ENCODE peak calls at places on chromosomes 2 and 18, in nine cellular contexts. D is nephron progenitor cell, B is GM06990, C is spleen, J is heart right ventricle, G is pancreas, Z is Panc1, H is mesothelial cell of epicardium, A is cardiac muscle cell. O is an unnamed sample.

GRCh38 chr2:1864301-1864980 is 120.1 kb upstream of the PXDN start:
- DNase-seq in A (no peak), Z (no peak), B (no peak), G (peak; percentile 57), C (no peak), D (no peak), J (no peak), H (no peak), O (no peak)

GRCh38 chr2:102399499-102400141 is 23.3 kb upstream of the IL18RAP start:
- DNase-seq in B (no peak), C (no peak), H (no peak), G (no peak), Z (no peak), A (no peak), D (no peak), J (no peak), O (no peak)

GRCh38 chr2:127421116-127421800 is 3.0 kb downstream of the PROC start:
- DNase-seq in H (no peak), A (no peak), J (no peak), C (no peak), Z (no peak), B (no peak), D (no peak), G (peak; percentile 41), O (no peak)

GRCh38 chr2:116094196-116094595 is 1651.8 kb downstream of the DPP10 start:
- DNase-seq in B (no peak), J (no peak), G (peak; percentile 55), Z (no peak), D (no peak), H (no peak), A (peak; percentile 10), C (no peak), O (peak; percentile 79)

GRCh38 chr18:63040788-63041410 is 278.7 kb downstream of the BCL2 start:
- DNase-seq in A (no peak), J (no peak), H (no peak), G (no peak), D (no peak), B (peak; percentile 77), Z (no peak), C (no peak), O (no peak)

GRCh38 chr2:183284606-183285005 is 160.4 kb downstream of the NUP35 start:
- DNase-seq in C (no peak), A (no peak), B (no peak), Z (no peak), D (no peak), G (no peak), H (no peak), J (no peak), O (no peak)

GRCh38 chr2:105864262-105864661 is 119.5 kb downstream of the NCK2 start:
- DNase-seq in Z (no peak), H (no peak), C (no peak), A (no peak), D (no peak), J (no peak), G (no peak), B (no peak), O (no peak)

GRCh38 chr2:176079851-176080539 is 3.8 kb downstream of the EVX2 start:
- DNase-seq in H (peak; percentile 66), A (peak; percentile 93), B (peak; percentile 64), G (peak; percentile 66), D (peak; percentile 85), C (no peak), Z (no peak), J (peak; percentile 47), O (no peak)

DNA sequence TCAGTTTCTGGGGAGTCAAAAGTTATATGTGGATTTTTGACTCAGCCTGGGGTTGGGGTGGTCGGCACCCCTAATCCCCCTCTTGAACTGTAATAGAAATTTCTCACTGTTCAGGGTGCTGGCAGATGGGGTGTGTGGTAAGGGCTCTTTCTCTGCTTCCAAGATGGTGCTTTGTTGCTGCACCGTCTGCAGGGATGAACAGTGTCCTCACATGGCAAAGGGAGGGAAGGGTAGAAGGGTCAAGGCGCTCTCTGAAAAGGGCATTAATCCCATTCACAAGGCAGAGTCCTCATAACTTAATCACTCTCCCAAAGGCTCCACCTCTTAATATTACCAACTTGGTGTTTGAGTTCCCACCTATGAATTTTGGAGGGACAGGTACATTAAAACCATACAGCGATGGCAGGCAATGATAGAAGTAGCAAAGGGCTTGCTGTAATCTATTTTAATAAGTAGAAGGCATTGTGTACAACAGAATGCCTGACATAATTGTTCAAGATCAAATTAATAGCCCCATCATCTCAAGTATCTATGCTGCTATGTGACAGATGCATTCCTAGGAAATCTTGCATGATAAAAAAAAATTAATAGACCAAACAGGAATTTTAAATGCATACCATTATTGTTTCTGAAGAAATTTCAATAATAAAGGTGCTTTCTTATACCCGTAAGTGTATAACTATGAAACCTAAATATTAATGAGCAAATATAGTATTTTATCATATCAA is 28.1 kb downstream of the MMADHC start:
- DNase-seq in C (no peak), Z (no peak), H (no peak), J (no peak), D (no peak), B (no peak), G (no peak), A (no peak), O (no peak)
- TF ChIP-seq CTCF in C (no peak), Z (no peak), H (no peak), J (no peak), D (no peak), B (no peak), G (no peak), A (no peak), O (no peak)

GRCh38 chr2:129192841-129193253 is 786.6 kb upstream of the RAB6C start:
- DNase-seq in B (no peak), J (no peak), C (no peak), G (no peak), A (no peak), H (no peak), Z (no peak), D (no peak), O (no peak)

GRCh38 chr2:129191530-129191929 is 787.9 kb upstream of the RAB6C start:
- DNase-seq in B (no peak), H (no peak), C (no peak), J (no peak), Z (no peak), A (peak; percentile 34), D (peak; percentile 20), G (no peak), O (no peak)

GRCh38 chr2:129192117-129192516 is 787.3 kb upstream of the RAB6C start:
- DNase-seq in G (no peak), Z (no peak), J (no peak), H (no peak), A (no peak), C (no peak), B (no peak), D (no peak), O (no peak)

GRCh38 chr2:129189617-129190016 is 789.8 kb upstream of the RAB6C start:
- DNase-seq in H (no peak), D (no peak), J (no peak), B (no peak), Z (no peak), G (no peak), A (peak; percentile 11), C (no peak), O (no peak)

GRCh38 chr2:129193961-129194360 is 785.5 kb upstream of the RAB6C start:
- DNase-seq in G (no peak), H (no peak), Z (no peak), J (no peak), A (no peak), B (no peak), D (no peak), C (no peak), O (no peak)
- TF ChIP-seq CTCF in G (no peak), H (no peak), Z (peak; percentile 11), J (no peak), A (no peak), B (no peak), D (no peak), C (no peak), O (no peak)

GRCh38 chr2:233317544-233317943 is 9.9 kb downstream of the SAG start:
- DNase-seq in G (no peak), A (no peak), Z (no peak), B (no peak), D (no peak), C (no peak), J (no peak), H (no peak), O (no peak)

GRCh38 chr2:233312874-233313273 is 5.3 kb downstream of the SAG start:
- DNase-seq in G (no peak), B (no peak), D (no peak), A (no peak), J (no peak), Z (no peak), H (no peak), C (no peak), O (no peak)

GRCh38 chr2:233311241-233311926 is 3.8 kb downstream of the SAG start:
- DNase-seq in D (no peak), A (no peak), Z (no peak), C (no peak), B (no peak), G (no peak), H (no peak), J (no peak), O (peak; percentile 37)

GRCh38 chr2:233319256-233319655 is 11.6 kb downstream of the SAG start:
- DNase-seq in G (no peak), D (no peak), A (no peak), B (no peak), J (no peak), Z (no peak), C (no peak), H (no peak), O (no peak)

DNA sequence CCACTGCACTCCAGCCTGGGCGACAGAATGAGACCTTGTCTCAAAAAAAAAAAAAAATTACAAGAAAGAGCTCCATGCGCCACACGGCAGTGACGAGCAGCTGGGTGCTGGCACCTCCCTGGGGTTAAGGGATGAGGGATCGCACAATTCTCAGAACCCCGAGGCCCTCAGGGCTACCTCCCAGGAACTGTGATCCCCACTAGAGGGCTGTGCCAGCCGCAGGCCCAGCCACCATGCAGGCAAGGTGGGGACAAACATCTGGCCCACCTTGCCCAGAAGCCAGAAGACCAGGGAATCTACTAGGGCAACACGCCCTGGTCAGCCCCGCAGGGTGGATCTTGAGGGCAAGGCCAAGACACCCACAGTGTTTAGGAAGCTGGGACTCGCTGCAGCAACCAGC is 6.6 kb downstream of the SAG start:
- DNase-seq in B (no peak), J (no peak), A (no peak), D (no peak), H (no peak), G (no peak), C (no peak), Z (no peak), O (no peak)
- TF ChIP-seq CTCF in B (no peak), J (no peak), A (no peak), D (no peak), H (no peak), G (no peak), C (no peak), Z (no peak), O (no peak)

GRCh38 chr2:241606186-241606585 is 30.8 kb downstream of the THAP4 start:
- DNase-seq in B (no peak), Z (no peak), H (no peak), C (no peak), G (no peak), D (no peak), J (no peak), A (no peak), O (no peak)

GRCh38 chr2:241601841-241602240 is 35.1 kb downstream of the THAP4 start:
- DNase-seq in C (peak; percentile 54), H (no peak), B (no peak), Z (no peak), G (no peak), D (no peak), A (no peak), J (no peak), O (no peak)

GRCh38 chr2:241602720-241603119 is 34.2 kb downstream of the THAP4 start:
- DNase-seq in H (no peak), C (no peak), G (no peak), D (no peak), Z (no peak), J (no peak), B (no peak), A (no peak), O (no peak)

GRCh38 chr2:241607162-241607885 is 29.6 kb downstream of the THAP4 start:
- DNase-seq in G (no peak), J (no peak), Z (no peak), A (no peak), B (no peak), H (no peak), D (no peak), C (no peak), O (no peak)

DNA sequence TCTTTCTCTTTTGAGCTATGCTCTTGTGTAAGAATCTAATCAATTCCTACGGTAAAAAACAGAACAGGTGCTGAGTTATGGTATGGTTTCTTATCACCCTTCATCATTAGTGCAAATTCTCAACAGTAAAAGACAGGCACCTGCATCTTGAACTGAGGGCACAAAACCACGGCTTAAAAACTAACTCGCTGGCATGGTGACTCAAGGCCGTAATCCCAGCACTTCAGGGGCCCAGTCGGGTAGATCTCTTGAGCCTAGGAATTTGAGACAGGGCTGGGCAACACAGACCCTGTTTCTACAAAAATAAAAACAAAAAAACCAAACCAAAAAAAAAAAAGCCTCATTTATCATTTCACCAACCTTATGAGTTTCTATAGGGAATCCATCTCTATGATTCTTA is 33.3 kb downstream of the THAP4 start:
- DNase-seq in H (no peak), G (no peak), B (no peak), Z (no peak), C (no peak), J (no peak), D (no peak), A (no peak), O (no peak)
- TF ChIP-seq CTCF in H (no peak), G (no peak), B (no peak), Z (no peak), C (no peak), J (no peak), D (no peak), A (no peak), O (no peak)